ENCODE peak calls at places on chromosomes 5 and 9, in nine cellular contexts. Y is activated CD4-positive, alpha-beta T cell treated with anti-CD3 and anti-CD28 coated beads, Interleukin-2, amount 10 ng/mL, durations not matched to agents 7 days and 5 days; S is posterior vena cava; D is NCI-H2107; W is NCI-H1417; N is GM19239; C is NCI-H510A; V is AG09309; B is stimulated activated CD4-positive, alpha-beta T cell treated with anti-CD3 and anti-CD28 coated beads, Interleukin-2, amount 100 ng/mL, for 48 hours. H is an unnamed sample.
A peak's percentile ranks its signal among the peaks of the same experiment; 100 is the strongest.

GRCh38 chr5:153429734-153430133 is 60.7 kb upstream of the GRIA1 start:
- DNase-seq in D (no peak), W (no peak), B (no peak), N (no peak), V (no peak), C (no peak), Y (no peak), S (no peak), H (no peak)

GRCh38 chr9:73667749-73668148 is 516.1 kb downstream of the ANXA1 start:
- DNase-seq in V (no peak), Y (no peak), B (no peak), S (no peak), D (no peak), C (no peak), N (no peak), W (no peak), H (no peak)

GRCh38 chr5:175466700-175467318 is 11.6 kb upstream of the SFXN1 start:
- DNase-seq in D (no peak), N (no peak), V (no peak), Y (no peak), C (no peak), B (no peak), W (no peak), S (no peak), H (no peak)

GRCh38 chr5:81749562-81750307 is 1.2 kb downstream of the SSBP2 start:
- DNase-seq in V (no peak), N (peak; percentile 54), C (no peak), Y (peak; percentile 57), W (peak; percentile 64), S (peak; percentile 84), B (peak; percentile 32), D (no peak), H (peak; percentile 66)

GRCh38 chr5:95620030-95620869 is at the start of gene GPR150:
- DNase-seq in D (no peak), Y (peak; percentile 64), V (no peak), S (peak; percentile 87), W (peak; percentile 35), C (peak; percentile 15), N (peak; percentile 52), B (peak; percentile 45), H (peak; percentile 84)

GRCh38 chr5:67720162-67720772 is 495.3 kb upstream of the PIK3R1 start:
- DNase-seq in Y (no peak), N (no peak), C (no peak), W (no peak), D (no peak), V (no peak), B (no peak), S (no peak), H (no peak)

GRCh38 chr5:127746756-127747155 is 43.6 kb downstream of the CCDC192 start:
- DNase-seq in D (no peak), C (no peak), B (no peak), Y (no peak), S (no peak), W (no peak), N (no peak), V (no peak), H (no peak)

GRCh38 chr9:3323714-3324113 is 202.1 kb downstream of the RFX3 start:
- DNase-seq in D (no peak), W (no peak), B (no peak), C (no peak), N (no peak), V (no peak), S (no peak), Y (no peak), H (no peak)

GRCh38 chr9:108316633-108317032 is 539.2 kb downstream of the ACTL7B start:
- DNase-seq in B (no peak), N (no peak), S (no peak), Y (no peak), W (no peak), D (no peak), C (no peak), V (no peak), H (no peak)

GRCh38 chr9:87007711-87008360 is 60.5 kb upstream of the GAS1 start:
- DNase-seq in N (no peak), Y (no peak), B (no peak), C (no peak), S (no peak), D (no peak), W (no peak), V (peak; percentile 50), H (no peak)

GRCh38 chr5:172901012-172901780 is 58.0 kb upstream of the RPL26L1 start:
- DNase-seq in B (no peak), C (no peak), S (peak; percentile 93), D (no peak), W (no peak), Y (no peak), V (no peak), N (no peak), H (peak; percentile 16)

GRCh38 chr9:113950195-113951031 is 74.3 kb downstream of the ZNF618 start:
- DNase-seq in V (no peak), W (no peak), Y (no peak), C (no peak), S (no peak), B (no peak), N (no peak), D (no peak), H (no peak)

GRCh38 chr9:100720922-100721321 is 143.0 kb downstream of the CAVIN4 start:
- DNase-seq in W (no peak), Y (no peak), V (no peak), B (no peak), N (no peak), S (no peak), D (no peak), C (no peak), H (no peak)

GRCh38 chr5:88183255-88183654 is 85.4 kb downstream of the TMEM161B start:
- DNase-seq in B (no peak), D (no peak), S (no peak), Y (no peak), V (no peak), N (no peak), C (no peak), W (no peak), H (no peak)

GRCh38 chr9:124652203-124652992 is 118.7 kb downstream of the NR6A1 start:
- DNase-seq in W (no peak), Y (no peak), N (no peak), S (peak; percentile 73), B (no peak), D (no peak), V (peak; percentile 96), C (no peak), H (no peak)

GRCh38 chr5:93675458-93676450 is 65.6 kb downstream of the POU5F2 start:
- DNase-seq in B (no peak), C (no peak), D (no peak), W (peak; percentile 3), N (no peak), V (no peak), S (no peak), Y (no peak), H (peak; percentile 28)

GRCh38 chr9:81879501-81879916 is 48.7 kb upstream of the SPATA31D4 start:
- DNase-seq in D (no peak), C (no peak), N (no peak), W (no peak), S (no peak), V (no peak), Y (no peak), B (no peak), H (no peak)

GRCh38 chr5:178203670-178204204 is 596 bp upstream of the HNRNPAB start:
- DNase-seq in W (no peak), N (no peak), S (no peak), C (no peak), B (no peak), Y (peak; percentile 25), V (no peak), D (no peak), H (no peak)

GRCh38 chr5:134517553-134517952 is 7.9 kb upstream of the JADE2 start:
- DNase-seq in S (no peak), C (no peak), Y (no peak), W (no peak), D (no peak), V (no peak), N (no peak), B (no peak), H (no peak)

GRCh38 chr5:19270153-19270552 is 717.8 kb downstream of the CDH18 start:
- DNase-seq in W (no peak), B (no peak), N (no peak), Y (no peak), V (no peak), S (no peak), C (no peak), D (no peak), H (no peak)

GRCh38 chr5:169760229-169760628 is 123.2 kb downstream of the DOCK2 start:
- DNase-seq in C (no peak), W (no peak), N (no peak), D (no peak), V (no peak), B (no peak), Y (no peak), S (no peak), H (no peak)

H was measured in erythroblast.